ENCODE peak calls at places on chromosomes 3 and 15, in ten cellular contexts. H is choroid plexus epithelial cell; I is activated CD8-positive, alpha-beta T cell treated with anti-CD3 and anti-CD28 coated beads for 36 hours; Y is A549; U is heart left ventricle; V is neural progenitor cell; S is keratinocyte; X is uterus; P is glutamatergic neuron; N is GM10248. K is an unnamed sample.
A peak's percentile ranks its signal among the peaks of the same experiment; 100 is the strongest.

GRCh38 chr15:99248000-99248727 is 1.2 kb downstream of the TTC23 start:
- DNase-seq in X (no peak), Y (no peak), S (no peak), V (peak; percentile 13), I (no peak), H (no peak), N (no peak), U (no peak), P (no peak), K (no peak)

GRCh38 chr3:157248590-157249425 is 88.9 kb upstream of the CCNL1 start:
- DNase-seq in V (peak; percentile 17), H (peak; percentile 95), U (peak; percentile 67), Y (peak; percentile 10), X (no peak), S (no peak), I (no peak), P (no peak), N (no peak), K (peak; percentile 69)

GRCh38 chr15:80699981-80700380 is 4.9 kb downstream of the ABHD17C start:
- DNase-seq in S (no peak), V (no peak), X (no peak), P (no peak), U (no peak), H (no peak), I (no peak), N (no peak), Y (no peak), K (no peak)

GRCh38 chr3:155753038-155753647 is 8.3 kb upstream of the PLCH1 start:
- DNase-seq in U (no peak), Y (no peak), X (no peak), H (peak; percentile 70), P (no peak), S (no peak), V (peak; percentile 54), N (no peak), I (no peak), K (no peak)

GRCh38 chr3:126983653-126984390 is 907 bp downstream of the PLXNA1 start:
- DNase-seq in P (peak; percentile 64), V (peak; percentile 84), U (no peak), S (no peak), X (no peak), I (peak; percentile 39), Y (no peak), N (peak; percentile 50), H (peak; percentile 32), K (no peak)

GRCh38 chr3:25362118-25362517 is 65.9 kb upstream of the RARB start:
- DNase-seq in S (no peak), Y (no peak), U (no peak), N (no peak), I (no peak), X (no peak), V (no peak), H (no peak), P (no peak), K (no peak)

GRCh38 chr3:195876297-195877031 is 31.9 kb downstream of the TNK2 start:
- DNase-seq in H (no peak), S (no peak), X (no peak), U (peak; percentile 47), P (no peak), I (no peak), Y (peak; percentile 50), N (no peak), V (no peak), K (no peak)

GRCh38 chr15:39454189-39454986 is 126.5 kb upstream of the THBS1 start:
- DNase-seq in N (no peak), I (no peak), Y (no peak), X (no peak), S (no peak), V (no peak), P (no peak), H (peak; percentile 74), U (no peak), K (no peak)

GRCh38 chr3:134608023-134608758 is 42.6 kb downstream of the KY start:
- DNase-seq in H (no peak), I (no peak), Y (no peak), N (no peak), P (no peak), U (no peak), S (no peak), X (no peak), V (no peak), K (no peak)

GRCh38 chr15:84600331-84600686 is 500 bp upstream of the ZSCAN2 start:
- DNase-seq in U (peak; percentile 87), X (peak; percentile 82), V (peak; percentile 68), H (peak; percentile 89), S (peak; percentile 49), P (peak; percentile 77), N (no peak), Y (peak; percentile 96), I (peak; percentile 60), K (peak; percentile 94)

GRCh38 chr3:36297195-36297594 is 83.1 kb upstream of the STAC start:
- DNase-seq in V (no peak), U (no peak), S (no peak), H (no peak), N (no peak), P (no peak), X (no peak), I (no peak), Y (no peak), K (no peak)

GRCh38 chr15:66841953-66842681 is 140.1 kb downstream of the SMAD6 start:
- DNase-seq in I (peak; percentile 36), S (peak; percentile 42), V (peak; percentile 81), U (peak; percentile 92), X (peak; percentile 91), Y (peak; percentile 81), P (peak; percentile 59), H (peak; percentile 95), N (no peak), K (peak; percentile 84)

GRCh38 chr3:52434080-52434479 is 10.8 kb downstream of the SEMA3G start:
- DNase-seq in V (no peak), N (no peak), U (no peak), H (no peak), S (no peak), X (peak; percentile 3), Y (no peak), P (no peak), I (no peak), K (no peak)

GRCh38 chr15:46394463-46394862 is 759.6 kb downstream of the SQOR start:
- DNase-seq in V (peak; percentile 13), I (no peak), N (no peak), H (no peak), Y (no peak), X (no peak), P (no peak), S (no peak), U (no peak), K (no peak)

GRCh38 chr3:103791786-103792515 is 1357.1 kb downstream of the ZPLD1 start:
- DNase-seq in S (no peak), Y (no peak), X (no peak), N (no peak), P (no peak), V (no peak), H (no peak), I (no peak), U (no peak), K (no peak)

GRCh38 chr3:65995030-65995429 is 43.7 kb downstream of the MAGI1 start:
- DNase-seq in H (peak; percentile 74), X (no peak), V (no peak), Y (no peak), N (no peak), S (no peak), I (no peak), P (no peak), U (no peak), K (peak; percentile 40)

GRCh38 chr15:27690290-27690689 is 408.8 kb downstream of the OCA2 start:
- DNase-seq in U (no peak), X (no peak), N (no peak), Y (no peak), P (no peak), V (no peak), S (no peak), I (no peak), H (no peak), K (no peak)
- TF ChIP-seq CTCF in U (no peak), X (no peak), N (no peak), Y (no peak), P (no peak), V (peak; percentile 13), S (no peak), I (no peak), H (no peak), K (no peak)

GRCh38 chr3:170852307-170852706 is 17.7 kb downstream of the RPL22L1 start:
- DNase-seq in N (no peak), S (no peak), Y (no peak), U (no peak), I (no peak), P (no peak), V (no peak), X (no peak), H (no peak), K (no peak)

GRCh38 chr3:170844377-170844776 is 25.6 kb downstream of the RPL22L1 start:
- DNase-seq in I (no peak), S (no peak), Y (no peak), V (no peak), N (no peak), P (no peak), H (no peak), X (no peak), U (no peak), K (no peak)

DNA sequence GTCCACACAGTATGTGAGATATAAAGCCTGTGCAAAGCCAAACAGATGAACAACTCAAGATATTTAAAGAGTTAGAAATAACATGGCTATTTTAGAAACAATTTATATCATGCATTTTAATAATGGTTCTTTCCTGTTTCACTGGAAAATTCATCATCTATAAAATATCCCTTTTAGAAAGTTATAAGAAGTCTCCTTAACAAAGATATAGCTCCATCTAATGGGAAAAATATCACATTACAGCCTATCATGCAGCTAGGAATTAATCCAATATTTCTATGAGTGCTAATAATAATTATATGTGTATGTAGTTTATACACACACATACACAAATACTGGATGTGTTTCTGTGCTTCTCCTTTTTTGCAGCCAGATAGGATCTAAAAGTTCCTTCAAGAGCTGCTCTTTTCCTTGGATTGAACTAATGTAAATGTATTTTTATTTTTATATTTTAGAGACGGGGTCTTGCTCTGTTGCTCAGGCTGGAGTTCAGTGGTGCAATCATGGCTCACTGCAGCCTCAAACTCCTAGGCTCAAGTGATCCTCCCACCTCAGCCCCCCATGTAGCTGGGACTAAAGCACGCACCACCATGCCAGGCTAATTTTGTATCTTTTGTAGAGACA is 21.6 kb downstream of the RPL22L1 start:
- DNase-seq in N (no peak), V (no peak), S (no peak), U (no peak), H (peak; percentile 57), X (no peak), I (no peak), P (no peak), Y (no peak), K (no peak)
- TF ChIP-seq CTCF in N (peak; percentile 24), V (peak; percentile 38), S (no peak), U (no peak), H (peak; percentile 49), X (peak; percentile 51), I (no peak), P (no peak), Y (peak; percentile 42), K (peak; percentile 25)

GRCh38 chr3:10423171-10423882 is 82.1 kb downstream of the ATP2B2 start:
- DNase-seq in U (no peak), S (no peak), X (no peak), V (peak; percentile 23), I (no peak), N (no peak), P (no peak), H (no peak), Y (no peak), K (no peak)
- TF ChIP-seq CTCF in U (no peak), S (no peak), X (no peak), V (peak; percentile 20), I (no peak), N (no peak), P (no peak), H (no peak), Y (no peak), K (no peak)

GRCh38 chr15:62928242-62928995 is 114.1 kb upstream of the TPM1 start:
- DNase-seq in X (no peak), I (no peak), V (no peak), S (peak; percentile 95), N (no peak), H (peak; percentile 88), P (no peak), Y (peak; percentile 76), U (peak; percentile 55), K (no peak)
- TF ChIP-seq CTCF in X (no peak), I (no peak), V (peak; percentile 8), S (peak; percentile 27), N (no peak), H (peak; percentile 39), P (no peak), Y (peak; percentile 49), U (no peak), K (peak; percentile 18)